ENCODE peak calls at places on chromosomes 3 and 15, in seven cellular contexts. One of them, this sample, is unnamed.

GRCh38 chr15:40182358-40183029 is 21.6 kb downstream of the BUB1B start:
- DNase-seq in H1: no peak
- DNase-seq in HepG2: no peak
- DNase-seq in HCT116: no peak
- DNase-seq in endothelial cell of umbilical vein: peak
- DNase-seq in GM12878: no peak
- DNase-seq in K562: no peak
- DNase-seq in this sample: no peak

GRCh38 chr15:70628542-70628941 is 134.8 kb downstream of the UACA start:
- DNase-seq in GM12878: no peak
- DNase-seq in HepG2: no peak
- DNase-seq in H1: no peak
- DNase-seq in endothelial cell of umbilical vein: no peak
- DNase-seq in K562: peak
- DNase-seq in HCT116: no peak
- DNase-seq in this sample: no peak

GRCh38 chr15:66231421-66232266 is 21.9 kb downstream of the MEGF11 start:
- DNase-seq in K562: no peak
- DNase-seq in H1: no peak
- DNase-seq in GM12878: no peak
- DNase-seq in endothelial cell of umbilical vein: no peak
- DNase-seq in HepG2: no peak
- DNase-seq in HCT116: no peak
- DNase-seq in this sample: no peak

GRCh38 chr3:9028134-9028533 is 64.9 kb upstream of the RAD18 start:
- DNase-seq in K562: no peak
- DNase-seq in GM12878: no peak
- DNase-seq in endothelial cell of umbilical vein: peak
- DNase-seq in HCT116: no peak
- DNase-seq in HepG2: no peak
- DNase-seq in H1: no peak
- DNase-seq in this sample: no peak

GRCh38 chr3:87247086-87247781 is 20.1 kb downstream of the CHMP2B start:
- DNase-seq in endothelial cell of umbilical vein: no peak
- DNase-seq in K562: no peak
- DNase-seq in GM12878: no peak
- DNase-seq in H1: no peak
- DNase-seq in HCT116: no peak
- DNase-seq in HepG2: no peak
- DNase-seq in this sample: no peak

GRCh38 chr3:139780603-139781002 is 102.8 kb upstream of the NMNAT3 start:
- DNase-seq in HepG2: no peak
- DNase-seq in endothelial cell of umbilical vein: no peak
- DNase-seq in GM12878: no peak
- DNase-seq in H1: no peak
- DNase-seq in HCT116: no peak
- DNase-seq in K562: no peak
- DNase-seq in this sample: no peak

GRCh38 chr3:13537926-13538325 is 11.0 kb upstream of the FBLN2 start:
- DNase-seq in HCT116: peak
- DNase-seq in GM12878: no peak
- DNase-seq in K562: no peak
- DNase-seq in HepG2: no peak
- DNase-seq in endothelial cell of umbilical vein: no peak
- DNase-seq in H1: no peak
- DNase-seq in this sample: no peak

GRCh38 chr3:144771401-144771870 is 799.8 kb downstream of the DIPK2A start:
- DNase-seq in K562: no peak
- DNase-seq in endothelial cell of umbilical vein: peak
- DNase-seq in GM12878: no peak
- DNase-seq in HepG2: no peak
- DNase-seq in HCT116: no peak
- DNase-seq in H1: no peak
- DNase-seq in this sample: peak

GRCh38 chr3:46429671-46430070 is 22.6 kb downstream of the CCRL2 start:
- DNase-seq in endothelial cell of umbilical vein: no peak
- DNase-seq in H1: no peak
- DNase-seq in GM12878: no peak
- DNase-seq in HCT116: no peak
- DNase-seq in K562: no peak
- DNase-seq in HepG2: no peak
- DNase-seq in this sample: no peak

GRCh38 chr15:82183121-82184031 is 79.2 kb downstream of the EFL1 start:
- DNase-seq in endothelial cell of umbilical vein: no peak
- DNase-seq in H1: no peak
- DNase-seq in HepG2: no peak
- DNase-seq in HCT116: no peak
- DNase-seq in K562: no peak
- DNase-seq in GM12878: no peak
- DNase-seq in this sample: no peak

GRCh38 chr3:169815590-169816150 is 3.0 kb upstream of the LRRC34 start:
- DNase-seq in K562: no peak
- DNase-seq in GM12878: no peak
- DNase-seq in H1: no peak
- DNase-seq in HepG2: no peak
- DNase-seq in HCT116: no peak
- DNase-seq in endothelial cell of umbilical vein: no peak
- DNase-seq in this sample: no peak

GRCh38 chr3:169237181-169237580 is 426.3 kb downstream of the MECOM start:
- DNase-seq in H1: no peak
- DNase-seq in endothelial cell of umbilical vein: no peak
- DNase-seq in HepG2: no peak
- DNase-seq in GM12878: no peak
- DNase-seq in K562: no peak
- DNase-seq in HCT116: no peak
- DNase-seq in this sample: no peak

GRCh38 chr3:56484096-56484495 is 15.8 kb upstream of the ERC2 start:
- DNase-seq in H1: no peak
- DNase-seq in HCT116: no peak
- DNase-seq in GM12878: no peak
- DNase-seq in endothelial cell of umbilical vein: no peak
- DNase-seq in K562: no peak
- DNase-seq in HepG2: no peak
- DNase-seq in this sample: no peak

GRCh38 chr3:440826-441225 is 244.3 kb downstream of the CHL1 start:
- DNase-seq in endothelial cell of umbilical vein: no peak
- DNase-seq in HCT116: no peak
- DNase-seq in GM12878: no peak
- DNase-seq in H1: no peak
- DNase-seq in HepG2: no peak
- DNase-seq in K562: no peak
- DNase-seq in this sample: no peak

GRCh38 chr3:2354702-2355101 is 256.0 kb downstream of the CNTN4 start:
- DNase-seq in HepG2: no peak
- DNase-seq in HCT116: no peak
- DNase-seq in GM12878: no peak
- DNase-seq in K562: no peak
- DNase-seq in endothelial cell of umbilical vein: no peak
- DNase-seq in H1: no peak
- DNase-seq in this sample: peak
- TF ChIP-seq POLR2AphosphoS5 in HepG2: no peak
- TF ChIP-seq POLR2AphosphoS5 in HCT116: no peak
- TF ChIP-seq POLR2AphosphoS5 in GM12878: no peak
- TF ChIP-seq POLR2AphosphoS5 in K562: no peak
- TF ChIP-seq POLR2AphosphoS5 in endothelial cell of umbilical vein: no peak
- TF ChIP-seq POLR2AphosphoS5 in H1: no peak
- TF ChIP-seq POLR2AphosphoS5 in this sample: no peak

DNA sequence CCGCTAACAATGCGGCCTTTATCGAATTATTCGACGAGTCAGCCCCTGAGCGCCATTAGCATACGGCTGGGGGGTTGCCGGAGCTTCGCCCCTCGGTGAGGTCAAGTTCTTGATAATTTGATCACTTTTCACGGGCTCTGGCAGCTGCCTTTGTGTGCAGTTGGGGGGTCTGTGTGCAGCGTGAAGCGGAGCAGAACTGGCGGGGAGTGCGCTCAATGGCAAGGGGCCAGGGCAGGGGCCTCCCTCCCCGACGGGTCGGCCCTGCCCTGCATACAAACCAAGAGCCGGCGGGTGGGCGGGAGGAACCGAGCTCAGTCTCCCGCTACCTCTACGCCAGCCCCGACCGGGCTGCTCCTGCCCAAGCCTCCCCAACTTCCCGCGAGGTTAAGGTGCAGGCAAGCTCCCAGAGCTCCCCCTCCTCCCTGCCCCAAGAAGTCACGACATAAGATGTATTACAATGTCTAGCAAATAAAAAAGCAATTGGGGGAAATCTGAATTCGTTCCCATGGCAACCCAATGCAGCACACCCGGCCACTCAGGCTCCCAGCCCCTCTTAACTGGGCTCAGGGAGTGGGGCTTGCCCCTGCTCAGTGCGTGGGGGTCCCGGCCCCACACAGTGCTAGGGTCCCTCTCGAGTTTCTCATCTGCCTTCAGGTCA is 34.1 kb upstream of the POLG start:
- DNase-seq in endothelial cell of umbilical vein: no peak
- DNase-seq in GM12878: no peak
- DNase-seq in K562: no peak
- DNase-seq in HepG2: no peak
- DNase-seq in HCT116: no peak
- DNase-seq in H1: peak
- DNase-seq in this sample: no peak
- TF ChIP-seq EZH2 in endothelial cell of umbilical vein: no peak
- TF ChIP-seq EZH2 in GM12878: no peak
- TF ChIP-seq EZH2 in K562: no peak
- TF ChIP-seq EZH2 in HepG2: no peak
- TF ChIP-seq EZH2 in HCT116: no peak
- TF ChIP-seq EZH2 in H1: peak
- TF ChIP-seq EZH2 in this sample: no peak

GRCh38 chr15:69380726-69381105 is 33.4 kb upstream of the KIF23 start:
- DNase-seq in GM12878: no peak
- DNase-seq in HCT116: no peak
- DNase-seq in H1: no peak
- DNase-seq in HepG2: no peak
- DNase-seq in K562: peak
- DNase-seq in endothelial cell of umbilical vein: no peak
- DNase-seq in this sample: no peak

GRCh38 chr15:69375151-69375790 is 38.9 kb upstream of the KIF23 start:
- DNase-seq in HepG2: no peak
- DNase-seq in H1: no peak
- DNase-seq in GM12878: no peak
- DNase-seq in endothelial cell of umbilical vein: no peak
- DNase-seq in K562: no peak
- DNase-seq in HCT116: no peak
- DNase-seq in this sample: no peak

GRCh38 chr15:69373406-69373805 is 40.7 kb upstream of the KIF23 start:
- DNase-seq in HCT116: no peak
- DNase-seq in H1: no peak
- DNase-seq in HepG2: peak
- DNase-seq in GM12878: no peak
- DNase-seq in endothelial cell of umbilical vein: no peak
- DNase-seq in K562: no peak
- DNase-seq in this sample: no peak

GRCh38 chr15:69380100-69380725 is 33.9 kb upstream of the KIF23 start:
- DNase-seq in K562: peak
- DNase-seq in H1: peak
- DNase-seq in GM12878: no peak
- DNase-seq in HepG2: peak
- DNase-seq in HCT116: no peak
- DNase-seq in endothelial cell of umbilical vein: no peak
- DNase-seq in this sample: no peak

DNA sequence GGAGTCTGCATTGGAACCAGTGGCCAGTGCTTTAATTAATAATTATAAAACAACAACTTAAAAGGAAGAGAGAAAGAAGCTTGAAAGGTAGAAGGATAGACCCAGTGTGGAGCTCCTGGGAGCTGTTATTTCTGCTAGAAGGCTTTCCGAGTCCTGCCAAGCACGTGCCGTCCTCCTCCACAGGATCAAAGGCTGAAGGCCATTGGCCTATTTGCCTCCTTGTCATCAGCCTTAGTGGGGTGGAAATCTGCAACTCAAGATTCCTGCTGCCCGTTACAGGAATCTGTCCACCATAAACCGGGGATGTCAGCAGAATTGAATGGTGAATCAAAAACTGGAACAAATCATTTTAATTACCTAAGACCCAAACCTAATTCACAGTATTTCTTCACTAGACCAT is 37.0 kb upstream of the KIF23 start:
- DNase-seq in H1: no peak
- DNase-seq in endothelial cell of umbilical vein: no peak
- DNase-seq in GM12878: no peak
- DNase-seq in K562: no peak
- DNase-seq in HepG2: no peak
- DNase-seq in HCT116: no peak
- DNase-seq in this sample: no peak
- H3K9ac ChIP-seq in H1: no peak
- H3K9ac ChIP-seq in endothelial cell of umbilical vein: no peak
- H3K9ac ChIP-seq in GM12878: no peak
- H3K9ac ChIP-seq in K562: no peak
- H3K9ac ChIP-seq in HepG2: no peak
- H3K9ac ChIP-seq in HCT116: no peak
- H3K9ac ChIP-seq in this sample: no peak

GRCh38 chr3:182385356-182385755 is 407.9 kb upstream of the ATP11B start:
- DNase-seq in GM12878: no peak
- DNase-seq in HCT116: no peak
- DNase-seq in HepG2: no peak
- DNase-seq in H1: no peak
- DNase-seq in K562: no peak
- DNase-seq in endothelial cell of umbilical vein: no peak
- DNase-seq in this sample: no peak

GRCh38 chr3:182388506-182388905 is 404.8 kb upstream of the ATP11B start:
- DNase-seq in HCT116: no peak
- DNase-seq in HepG2: no peak
- DNase-seq in GM12878: no peak
- DNase-seq in endothelial cell of umbilical vein: no peak
- DNase-seq in K562: no peak
- DNase-seq in H1: no peak
- DNase-seq in this sample: no peak

GRCh38 chr3:182393151-182393550 is 400.2 kb upstream of the ATP11B start:
- DNase-seq in endothelial cell of umbilical vein: no peak
- DNase-seq in K562: no peak
- DNase-seq in H1: no peak
- DNase-seq in GM12878: no peak
- DNase-seq in HepG2: no peak
- DNase-seq in HCT116: no peak
- DNase-seq in this sample: no peak

GRCh38 chr3:182392182-182392917 is 401.0 kb upstream of the ATP11B start:
- DNase-seq in HCT116: no peak
- DNase-seq in endothelial cell of umbilical vein: no peak
- DNase-seq in GM12878: no peak
- DNase-seq in H1: no peak
- DNase-seq in HepG2: no peak
- DNase-seq in K562: peak
- DNase-seq in this sample: no peak

DNA sequence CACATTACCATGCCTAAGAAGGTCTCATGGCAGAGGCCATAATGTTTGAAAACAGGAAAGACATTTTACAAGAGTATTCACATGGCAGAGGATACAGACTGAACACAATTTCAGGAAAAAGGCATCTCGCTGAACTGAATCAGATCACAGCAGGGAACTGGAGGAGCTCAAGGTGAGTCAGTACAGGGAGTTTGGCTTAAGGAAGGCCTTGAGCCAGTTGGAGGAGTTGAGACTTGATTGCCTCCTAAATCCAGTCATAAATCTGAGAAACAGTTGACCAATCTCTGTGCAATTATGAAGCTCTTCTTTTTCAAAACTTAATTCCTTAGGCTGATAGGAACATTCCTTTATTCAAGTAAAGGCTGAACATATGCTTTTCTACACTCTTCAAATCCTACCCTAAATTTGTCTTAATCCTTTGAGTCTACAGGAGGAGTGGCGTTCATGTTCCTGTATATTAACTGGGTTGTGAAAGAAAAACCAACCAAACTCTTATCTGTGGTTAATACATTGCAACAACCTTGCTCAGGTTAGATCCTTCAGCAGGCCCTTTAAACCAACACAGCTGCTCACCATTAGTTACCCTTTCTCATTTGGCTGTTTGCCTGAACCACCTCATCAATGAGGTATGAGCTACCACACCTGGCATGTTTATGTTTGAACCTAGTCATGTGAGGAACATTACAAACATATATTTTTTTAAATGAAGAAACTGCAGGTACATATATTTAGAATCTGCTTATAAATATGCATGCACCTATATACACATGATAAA is 404.1 kb upstream of the ATP11B start:
- DNase-seq in K562: no peak
- DNase-seq in GM12878: no peak
- DNase-seq in HepG2: no peak
- DNase-seq in H1: no peak
- DNase-seq in endothelial cell of umbilical vein: no peak
- DNase-seq in HCT116: peak
- DNase-seq in this sample: no peak
- TF ChIP-seq POLR2AphosphoS5 in K562: no peak
- TF ChIP-seq POLR2AphosphoS5 in GM12878: no peak
- TF ChIP-seq POLR2AphosphoS5 in HepG2: no peak
- TF ChIP-seq POLR2AphosphoS5 in H1: no peak
- TF ChIP-seq POLR2AphosphoS5 in endothelial cell of umbilical vein: no peak
- TF ChIP-seq POLR2AphosphoS5 in HCT116: no peak
- TF ChIP-seq POLR2AphosphoS5 in this sample: no peak